ENCODE peak calls at places on chromosomes 1 and 21, in nine cellular contexts. E is Calu3; R is CD8-positive, alpha-beta T cell; Q is ovary; O is GM12865; D is stomach; H is RWPE2; T is left ventricle myocardium inferior; Y is activated B cell treated with CpG ODN at 0.5 μM for 24 hours. K is an unnamed sample.

GRCh38 chr1:23013657-23014056 is 2.0 kb downstream of the TEX46 start:
- DNase-seq in E (no peak), R (no peak), Q (no peak), O (peak; percentile 44), D (no peak), H (no peak), T (no peak), Y (no peak), K (no peak)

GRCh38 chr21:46160563-46161179 is 5.3 kb upstream of the FTCD start:
- DNase-seq in E (no peak), R (no peak), Q (peak; percentile 19), O (peak; percentile 0), D (peak; percentile 21), H (peak; percentile 58), T (no peak), Y (no peak), K (no peak)

GRCh38 chr1:198291036-198291435 is 134.2 kb downstream of the NEK7 start:
- DNase-seq in E (no peak), R (no peak), Q (no peak), O (no peak), D (no peak), H (no peak), T (no peak), Y (no peak), K (no peak)

GRCh38 chr1:52426391-52426790 is 22.0 kb downstream of the PRPF38A start:
- DNase-seq in E (no peak), R (no peak), Q (no peak), O (no peak), D (no peak), H (no peak), T (no peak), Y (no peak), K (no peak)

GRCh38 chr1:33383974-33384767 is 46.7 kb downstream of the PHC2 start:
- DNase-seq in E (no peak), R (no peak), Q (no peak), O (no peak), D (no peak), H (no peak), T (no peak), Y (no peak), K (no peak)

GRCh38 chr21:39109163-39109530 is 74.1 kb downstream of the PSMG1 start:
- DNase-seq in E (no peak), R (no peak), Q (no peak), O (no peak), D (no peak), H (no peak), T (no peak), Y (no peak), K (no peak)

GRCh38 chr1:168085401-168085872 is 51.3 kb downstream of the GPR161 start:
- DNase-seq in E (no peak), R (no peak), Q (peak; percentile 72), O (no peak), D (no peak), H (no peak), T (peak; percentile 78), Y (no peak), K (no peak)

GRCh38 chr1:30313584-30313983 is 409.8 kb downstream of the MATN1 start:
- DNase-seq in E (no peak), R (no peak), Q (no peak), O (no peak), D (peak; percentile 16), H (no peak), T (no peak), Y (no peak), K (no peak)

GRCh38 chr1:244730153-244730933 is 77.4 kb downstream of the DESI2 start:
- DNase-seq in E (peak; percentile 58), R (no peak), Q (peak; percentile 50), O (peak; percentile 45), D (peak; percentile 64), H (no peak), T (peak; percentile 33), Y (peak; percentile 48), K (peak; percentile 37)

GRCh38 chr1:228664399-228664914 is 70.8 kb upstream of the RHOU start:
- DNase-seq in E (peak; percentile 88), R (peak; percentile 71), Q (peak; percentile 78), O (peak; percentile 64), D (peak; percentile 85), H (no peak), T (peak; percentile 67), Y (peak; percentile 52), K (peak; percentile 88)

GRCh38 chr21:32350211-32350980 is 42.4 kb downstream of the URB1 start:
- DNase-seq in E (no peak), R (no peak), Q (no peak), O (no peak), D (no peak), H (no peak), T (no peak), Y (no peak), K (no peak)

GRCh38 chr1:7987528-7987927 is 26.0 kb downstream of the PARK7 start:
- DNase-seq in E (no peak), R (no peak), Q (no peak), O (no peak), D (no peak), H (no peak), T (no peak), Y (no peak), K (no peak)

GRCh38 chr1:220827445-220828210 is 40.9 kb downstream of the MTARC1 start:
- DNase-seq in E (no peak), R (no peak), Q (no peak), O (no peak), D (no peak), H (no peak), T (no peak), Y (no peak), K (no peak)

GRCh38 chr1:107787299-107787698 is 177.7 kb downstream of the VAV3 start:
- DNase-seq in E (no peak), R (peak; percentile 29), Q (no peak), O (peak; percentile 56), D (no peak), H (no peak), T (no peak), Y (no peak), K (no peak)

GRCh38 chr1:231592809-231593208 is 33.8 kb upstream of the DISC1 start:
- DNase-seq in E (no peak), R (no peak), Q (no peak), O (no peak), D (no peak), H (no peak), T (no peak), Y (no peak), K (no peak)

GRCh38 chr1:178606839-178607238 is 93.9 kb downstream of the TEX35 start:
- DNase-seq in E (no peak), R (no peak), Q (no peak), O (no peak), D (no peak), H (no peak), T (no peak), Y (no peak), K (no peak)

GRCh38 chr1:203463469-203464062 is 12.0 kb upstream of the PRELP start:
- DNase-seq in E (no peak), R (no peak), Q (peak; percentile 71), O (peak; percentile 9), D (no peak), H (no peak), T (no peak), Y (no peak), K (no peak)
- TF ChIP-seq CTCF in E (no peak), R (no peak), Q (no peak), O (no peak), D (no peak), H (peak; percentile 27), T (no peak), Y (no peak), K (no peak)

DNA sequence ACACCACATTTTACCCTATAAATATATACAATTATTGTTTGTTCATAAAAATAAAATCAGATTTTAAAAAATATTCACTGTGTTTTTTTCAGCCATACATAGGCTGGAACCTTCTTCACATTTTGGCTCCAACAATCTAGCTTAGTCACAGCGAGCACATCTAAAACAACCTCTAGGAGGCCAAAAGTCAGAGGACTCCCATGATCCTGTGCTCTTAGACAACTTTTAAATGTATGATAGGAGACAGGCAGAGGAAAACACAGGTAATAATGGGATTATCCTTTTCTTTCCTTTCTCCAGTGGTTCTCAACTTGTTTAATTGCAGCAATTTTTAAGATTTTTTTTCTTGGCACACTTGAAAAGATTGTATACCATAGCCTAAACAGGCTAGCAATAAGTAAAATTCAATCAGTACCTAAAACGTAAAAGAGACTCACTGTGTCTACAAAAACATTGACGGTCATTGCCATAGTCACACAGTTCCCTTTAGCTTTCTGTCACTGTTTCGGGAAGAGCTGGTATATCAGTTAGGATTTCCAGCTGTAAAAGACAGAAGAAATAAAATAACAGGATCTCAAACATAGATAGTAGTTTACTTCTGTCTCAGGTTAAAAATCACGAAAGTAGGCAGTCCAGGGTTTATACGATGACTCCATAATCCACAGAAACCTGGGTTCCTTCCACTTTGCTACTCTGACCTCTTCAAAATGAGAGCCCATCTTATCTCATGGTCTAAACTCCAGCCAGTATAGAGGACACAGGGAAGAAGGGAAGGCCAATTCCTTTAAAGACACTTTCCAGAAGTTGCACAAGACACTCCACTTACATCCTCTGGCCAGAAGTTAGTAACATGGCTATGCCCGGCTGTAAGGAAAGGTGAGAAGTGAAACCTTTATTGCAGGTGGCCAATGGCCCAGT is 39.2 kb upstream of the CR1L start:
- DNase-seq in E (no peak), R (no peak), Q (no peak), O (no peak), D (no peak), H (no peak), T (no peak), Y (no peak), K (no peak)
- TF ChIP-seq CTCF in E (no peak), R (no peak), Q (no peak), O (no peak), D (no peak), H (no peak), T (no peak), Y (no peak), K (no peak)

DNA sequence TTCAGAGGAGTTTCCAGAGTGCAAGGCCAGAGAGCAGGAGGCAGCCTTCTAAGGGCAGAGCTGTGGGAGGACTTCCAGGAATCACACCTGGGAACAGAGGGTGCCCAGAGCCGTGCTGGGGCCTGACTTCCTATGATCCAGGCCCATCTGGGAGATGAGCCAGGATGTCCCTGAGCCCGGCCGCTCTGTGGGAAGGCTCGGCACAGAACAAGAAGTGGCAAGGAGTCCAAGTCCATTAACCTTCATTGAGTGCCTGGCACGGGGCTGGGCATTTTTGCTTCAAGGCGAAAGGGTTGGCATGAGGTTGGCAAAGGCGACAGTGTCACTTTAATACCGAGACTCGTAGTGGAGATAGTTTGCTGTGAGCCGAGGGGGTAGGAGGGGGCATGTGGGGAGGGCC is 18.2 kb downstream of the TMEM201 start:
- DNase-seq in E (no peak), R (no peak), Q (no peak), O (no peak), D (no peak), H (no peak), T (peak; percentile 50), Y (no peak), K (no peak)
- TF ChIP-seq CTCF in E (no peak), R (no peak), Q (no peak), O (no peak), D (no peak), H (no peak), T (no peak), Y (no peak), K (no peak)

DNA sequence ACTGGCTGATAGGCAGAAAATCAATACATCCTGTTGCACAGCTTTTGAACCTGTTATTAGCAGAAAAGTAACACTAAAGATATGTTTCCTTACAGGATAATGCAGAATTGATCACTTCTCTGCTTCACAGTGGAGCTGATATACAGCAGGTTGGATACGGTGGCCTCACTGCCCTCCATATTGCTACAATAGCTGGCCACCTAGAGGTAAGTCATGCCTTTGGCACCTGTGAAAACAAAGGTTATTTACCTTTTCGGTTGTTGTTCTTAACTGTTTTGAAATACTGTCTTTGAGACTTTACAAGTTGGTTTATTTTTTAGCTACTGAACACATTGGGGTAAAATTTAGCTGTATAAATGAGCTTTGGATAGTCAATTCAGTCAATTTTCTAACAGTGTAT is 36.3 kb downstream of the TNNI3K start:
- DNase-seq in E (no peak), R (no peak), Q (no peak), O (no peak), D (no peak), H (no peak), T (no peak), Y (no peak), K (no peak)
- TF ChIP-seq CTCF in E (no peak), R (no peak), Q (no peak), O (no peak), D (no peak), H (no peak), T (no peak), Y (no peak), K (peak; percentile 24)

K was measured in neural crest cell.